ENCODE peak calls at places on chromosomes 12 and 14, in seven cellular contexts. R is heart left ventricle; F is activated CD8-positive, alpha-beta memory T cell treated with anti-CD3 and anti-CD28 coated beads for 1 hour; V is IMR-90; D is tibial nerve; P is lung; Z is iPS-NIHi11. G is an unnamed sample.

GRCh38 chr12:92028039-92028709 is 117.5 kb downstream of the BTG1 start:
- DNase-seq in F (no peak), D (no peak), P (no peak), R (no peak), Z (no peak), V (no peak), G (peak; percentile 85)

GRCh38 chr14:91924871-91925726 is 22.4 kb downstream of the FBLN5 start:
- DNase-seq in D (no peak), Z (no peak), V (no peak), R (no peak), F (no peak), P (no peak), G (no peak)

GRCh38 chr12:128567730-128568129 is 256.0 kb downstream of the SLC15A4 start:
- DNase-seq in R (no peak), P (no peak), V (no peak), D (no peak), F (no peak), Z (no peak), G (no peak)

GRCh38 chr12:80040075-80040738 is 59.1 kb upstream of the OTOGL start:
- DNase-seq in F (no peak), V (peak; percentile 49), R (no peak), P (no peak), Z (no peak), D (no peak), G (no peak)

GRCh38 chr14:99774526-99775307 is 18.5 kb upstream of the EML1 start:
- DNase-seq in P (no peak), Z (no peak), R (no peak), F (no peak), D (no peak), V (peak; percentile 52), G (no peak)

GRCh38 chr12:48092606-48093005 is 13.3 kb downstream of the SENP1 start:
- DNase-seq in R (no peak), P (no peak), Z (no peak), V (peak; percentile 50), F (no peak), D (no peak), G (no peak)

GRCh38 chr14:56342419-56342901 is 224.2 kb downstream of the PELI2 start:
- DNase-seq in R (no peak), P (no peak), D (no peak), Z (no peak), V (peak; percentile 86), F (no peak), G (no peak)

GRCh38 chr14:77988966-77989365 is 181.2 kb upstream of the NRXN3 start:
- DNase-seq in F (no peak), D (peak; percentile 45), V (peak; percentile 48), Z (no peak), R (peak; percentile 48), P (no peak), G (peak; percentile 29)

GRCh38 chr14:21241218-21241819 is 27.9 kb downstream of the HNRNPC start:
- DNase-seq in P (no peak), V (peak; percentile 38), F (no peak), Z (no peak), D (no peak), R (no peak), G (peak; percentile 34)

GRCh38 chr12:68580911-68581310 is 29.8 kb upstream of the RAP1B start:
- DNase-seq in F (no peak), V (peak; percentile 17), P (no peak), D (no peak), R (no peak), Z (no peak), G (no peak)

GRCh38 chr14:60092516-60092915 is 793 bp downstream of the PCNX4 start:
- DNase-seq in P (no peak), Z (peak; percentile 10), V (peak; percentile 41), R (no peak), F (no peak), D (no peak), G (peak; percentile 43)

GRCh38 chr12:116303929-116304328 is 26.4 kb upstream of the MED13L start:
- DNase-seq in R (no peak), P (no peak), D (no peak), F (no peak), V (peak; percentile 50), Z (no peak), G (peak; percentile 47)

GRCh38 chr12:117025481-117026151 is 73.6 kb downstream of the TESC start:
- DNase-seq in P (peak; percentile 66), R (peak; percentile 73), Z (peak; percentile 90), V (peak; percentile 61), F (peak; percentile 17), D (no peak), G (peak; percentile 70)

GRCh38 chr14:78240567-78240966 is 70.4 kb downstream of the NRXN3 start:
- DNase-seq in R (no peak), V (no peak), Z (no peak), D (no peak), F (no peak), P (no peak), G (no peak)

GRCh38 chr14:100658514-100658886 is 68.2 kb upstream of the DLK1 start:
- DNase-seq in R (no peak), Z (peak; percentile 46), D (no peak), V (no peak), P (no peak), F (no peak), G (no peak)